ENCODE peak calls at places on chromosomes 2 and 18, in ten cellular contexts. One of them, this sample, is unnamed.

GRCh38 chr2:107621186-107621835 is 205.4 kb upstream of the RGPD4 start:
- DNase-seq in psoas muscle: no peak
- DNase-seq in tibial artery: no peak
- DNase-seq in fibroblast of mammary gland: no peak
- DNase-seq in choroid plexus epithelial cell: no peak
- DNase-seq in fibroblast of lung: no peak
- DNase-seq in GM12865: no peak
- DNase-seq in tibial nerve: no peak
- DNase-seq in PC-9: no peak
- DNase-seq in kidney epithelial cell: no peak
- DNase-seq in this sample: no peak

GRCh38 chr2:190183535-190183934 is 121.0 kb upstream of the MSTN start:
- DNase-seq in psoas muscle: no peak
- DNase-seq in tibial artery: no peak
- DNase-seq in fibroblast of mammary gland: no peak
- DNase-seq in choroid plexus epithelial cell: no peak
- DNase-seq in fibroblast of lung: no peak
- DNase-seq in GM12865: no peak
- DNase-seq in tibial nerve: no peak
- DNase-seq in PC-9: no peak
- DNase-seq in kidney epithelial cell: no peak
- DNase-seq in this sample: peak

GRCh38 chr18:77145364-77145901 is 12.8 kb upstream of the MBP start:
- DNase-seq in psoas muscle: no peak
- DNase-seq in tibial artery: no peak
- DNase-seq in fibroblast of mammary gland: no peak
- DNase-seq in choroid plexus epithelial cell: no peak
- DNase-seq in fibroblast of lung: no peak
- DNase-seq in GM12865: no peak
- DNase-seq in tibial nerve: no peak
- DNase-seq in PC-9: no peak
- DNase-seq in kidney epithelial cell: no peak
- DNase-seq in this sample: no peak

GRCh38 chr2:46845542-46846453 is 69.8 kb downstream of the MCFD2 start:
- DNase-seq in psoas muscle: no peak
- DNase-seq in tibial artery: no peak
- DNase-seq in fibroblast of mammary gland: no peak
- DNase-seq in choroid plexus epithelial cell: no peak
- DNase-seq in fibroblast of lung: no peak
- DNase-seq in GM12865: no peak
- DNase-seq in tibial nerve: no peak
- DNase-seq in PC-9: no peak
- DNase-seq in kidney epithelial cell: no peak
- DNase-seq in this sample: no peak

GRCh38 chr2:161586517-161587167 is 37.6 kb upstream of the SLC4A10 start:
- DNase-seq in psoas muscle: no peak
- DNase-seq in tibial artery: no peak
- DNase-seq in fibroblast of mammary gland: peak
- DNase-seq in choroid plexus epithelial cell: peak
- DNase-seq in fibroblast of lung: peak
- DNase-seq in GM12865: peak
- DNase-seq in tibial nerve: no peak
- DNase-seq in PC-9: no peak
- DNase-seq in kidney epithelial cell: no peak
- DNase-seq in this sample: peak

GRCh38 chr2:7639476-7639875 is 722.3 kb downstream of the RNF144A start:
- DNase-seq in psoas muscle: no peak
- DNase-seq in tibial artery: no peak
- DNase-seq in fibroblast of mammary gland: no peak
- DNase-seq in choroid plexus epithelial cell: no peak
- DNase-seq in fibroblast of lung: no peak
- DNase-seq in GM12865: no peak
- DNase-seq in tibial nerve: no peak
- DNase-seq in PC-9: no peak
- DNase-seq in kidney epithelial cell: no peak
- DNase-seq in this sample: no peak

GRCh38 chr2:61340242-61340641 is 130.6 kb downstream of the USP34 start:
- DNase-seq in psoas muscle: no peak
- DNase-seq in tibial artery: no peak
- DNase-seq in fibroblast of mammary gland: peak
- DNase-seq in choroid plexus epithelial cell: peak
- DNase-seq in fibroblast of lung: peak
- DNase-seq in GM12865: no peak
- DNase-seq in tibial nerve: no peak
- DNase-seq in PC-9: no peak
- DNase-seq in kidney epithelial cell: no peak
- DNase-seq in this sample: peak

GRCh38 chr18:4106407-4107033 is 348.6 kb downstream of the DLGAP1 start:
- DNase-seq in psoas muscle: peak
- DNase-seq in tibial artery: peak
- DNase-seq in fibroblast of mammary gland: peak
- DNase-seq in choroid plexus epithelial cell: peak
- DNase-seq in fibroblast of lung: peak
- DNase-seq in GM12865: peak
- DNase-seq in tibial nerve: peak
- DNase-seq in PC-9: no peak
- DNase-seq in kidney epithelial cell: peak
- DNase-seq in this sample: peak

GRCh38 chr2:183678908-183679307 is 554.7 kb downstream of the NUP35 start:
- DNase-seq in psoas muscle: no peak
- DNase-seq in tibial artery: no peak
- DNase-seq in fibroblast of mammary gland: no peak
- DNase-seq in choroid plexus epithelial cell: no peak
- DNase-seq in fibroblast of lung: no peak
- DNase-seq in GM12865: no peak
- DNase-seq in tibial nerve: no peak
- DNase-seq in PC-9: no peak
- DNase-seq in kidney epithelial cell: no peak
- DNase-seq in this sample: no peak

GRCh38 chr2:197242719-197243118 is 67.9 kb downstream of the ANKRD44 start:
- DNase-seq in psoas muscle: no peak
- DNase-seq in tibial artery: no peak
- DNase-seq in fibroblast of mammary gland: no peak
- DNase-seq in choroid plexus epithelial cell: no peak
- DNase-seq in fibroblast of lung: no peak
- DNase-seq in GM12865: no peak
- DNase-seq in tibial nerve: no peak
- DNase-seq in PC-9: no peak
- DNase-seq in kidney epithelial cell: no peak
- DNase-seq in this sample: no peak

GRCh38 chr18:48445540-48445939 is 36.4 kb upstream of the ZBTB7C start:
- DNase-seq in psoas muscle: peak
- DNase-seq in tibial artery: peak
- DNase-seq in fibroblast of mammary gland: peak
- DNase-seq in choroid plexus epithelial cell: peak
- DNase-seq in fibroblast of lung: peak
- DNase-seq in GM12865: peak
- DNase-seq in tibial nerve: peak
- DNase-seq in PC-9: peak
- DNase-seq in kidney epithelial cell: no peak
- DNase-seq in this sample: peak

GRCh38 chr18:13611058-13611615 is 115.2 kb downstream of the FAM210A start:
- DNase-seq in psoas muscle: peak
- DNase-seq in tibial artery: peak
- DNase-seq in fibroblast of mammary gland: peak
- DNase-seq in choroid plexus epithelial cell: peak
- DNase-seq in fibroblast of lung: peak
- DNase-seq in GM12865: peak
- DNase-seq in tibial nerve: no peak
- DNase-seq in PC-9: no peak
- DNase-seq in kidney epithelial cell: no peak
- DNase-seq in this sample: peak

DNA sequence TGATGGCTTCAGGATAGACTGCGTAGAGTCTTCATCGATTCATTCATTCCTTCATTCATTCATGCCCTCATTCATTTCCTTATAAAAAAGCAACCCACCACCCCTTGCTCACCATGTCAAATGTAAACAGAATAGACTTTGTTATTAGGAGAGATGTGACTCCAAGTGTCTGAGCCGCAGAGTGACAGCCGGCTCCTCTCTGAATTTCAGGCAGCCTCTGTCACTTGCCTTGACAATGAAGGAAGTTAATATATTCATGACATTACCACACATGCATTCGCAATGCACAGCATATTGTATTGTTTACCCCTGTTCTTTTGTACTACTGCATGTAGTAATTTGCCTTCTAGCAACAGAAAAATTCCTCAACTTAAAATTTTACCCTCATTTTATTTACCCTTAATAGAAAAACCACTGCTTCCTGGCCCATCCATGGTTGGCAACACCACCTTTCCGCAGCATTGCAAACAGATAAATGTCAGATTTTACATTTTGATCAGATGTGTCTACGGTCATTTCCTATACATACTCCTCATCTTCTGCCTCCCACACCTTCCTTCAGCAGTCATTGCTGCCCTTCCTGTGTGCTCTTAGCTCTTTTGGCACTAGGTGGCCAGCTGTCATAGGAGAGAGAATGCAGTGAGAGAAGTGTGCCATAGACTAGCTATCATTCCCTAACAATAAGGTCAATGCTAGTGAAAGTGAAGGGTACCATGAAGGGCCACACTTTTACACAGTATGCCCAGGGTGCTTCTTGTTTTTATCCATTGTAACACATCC is 1090.8 kb downstream of the BCL11A start:
- DNase-seq in psoas muscle: no peak
- DNase-seq in tibial artery: no peak
- DNase-seq in fibroblast of mammary gland: no peak
- DNase-seq in choroid plexus epithelial cell: no peak
- DNase-seq in fibroblast of lung: no peak
- DNase-seq in GM12865: no peak
- DNase-seq in tibial nerve: no peak
- DNase-seq in PC-9: no peak
- DNase-seq in kidney epithelial cell: no peak
- DNase-seq in this sample: no peak
- TF ChIP-seq CTCF in psoas muscle: no peak
- TF ChIP-seq CTCF in tibial artery: no peak
- TF ChIP-seq CTCF in fibroblast of mammary gland: no peak
- TF ChIP-seq CTCF in choroid plexus epithelial cell: no peak
- TF ChIP-seq CTCF in fibroblast of lung: no peak
- TF ChIP-seq CTCF in GM12865: no peak
- TF ChIP-seq CTCF in tibial nerve: no peak
- TF ChIP-seq CTCF in PC-9: no peak
- TF ChIP-seq CTCF in kidney epithelial cell: no peak
- TF ChIP-seq CTCF in this sample: no peak

DNA sequence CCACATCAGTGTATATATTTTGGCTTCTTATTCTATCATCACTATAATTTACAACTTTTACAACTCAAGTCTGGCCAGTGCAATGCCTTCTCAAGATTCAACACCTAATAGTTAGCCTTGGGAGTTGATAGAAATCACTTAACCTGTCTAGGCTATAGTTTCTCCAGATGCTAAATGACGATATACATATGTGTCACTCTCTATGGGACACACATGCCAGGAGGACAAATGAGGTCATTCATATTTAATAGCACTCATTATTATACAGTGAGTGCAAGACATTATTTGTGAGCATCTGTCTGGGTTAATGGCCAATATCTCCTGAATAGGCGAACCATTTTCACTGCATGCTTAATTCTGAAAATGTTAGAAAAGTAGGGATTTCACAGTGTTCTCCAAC is 89.8 kb downstream of the ALK start:
- DNase-seq in psoas muscle: no peak
- DNase-seq in tibial artery: no peak
- DNase-seq in fibroblast of mammary gland: no peak
- DNase-seq in choroid plexus epithelial cell: no peak
- DNase-seq in fibroblast of lung: no peak
- DNase-seq in GM12865: no peak
- DNase-seq in tibial nerve: no peak
- DNase-seq in PC-9: no peak
- DNase-seq in kidney epithelial cell: no peak
- DNase-seq in this sample: no peak
- H3K4me3 ChIP-seq in psoas muscle: no peak
- H3K4me3 ChIP-seq in tibial artery: no peak
- H3K4me3 ChIP-seq in fibroblast of mammary gland: no peak
- H3K4me3 ChIP-seq in choroid plexus epithelial cell: no peak
- H3K4me3 ChIP-seq in fibroblast of lung: no peak
- H3K4me3 ChIP-seq in GM12865: no peak
- H3K4me3 ChIP-seq in tibial nerve: no peak
- H3K4me3 ChIP-seq in PC-9: no peak
- H3K4me3 ChIP-seq in kidney epithelial cell: no peak
- H3K4me3 ChIP-seq in this sample: no peak

GRCh38 chr18:60075477-60075876 is 175.7 kb downstream of the PMAIP1 start:
- DNase-seq in psoas muscle: no peak
- DNase-seq in tibial artery: no peak
- DNase-seq in fibroblast of mammary gland: no peak
- DNase-seq in choroid plexus epithelial cell: no peak
- DNase-seq in fibroblast of lung: no peak
- DNase-seq in GM12865: no peak
- DNase-seq in tibial nerve: no peak
- DNase-seq in PC-9: no peak
- DNase-seq in kidney epithelial cell: no peak
- DNase-seq in this sample: no peak
- TF ChIP-seq CTCF in psoas muscle: no peak
- TF ChIP-seq CTCF in tibial artery: no peak
- TF ChIP-seq CTCF in fibroblast of mammary gland: no peak
- TF ChIP-seq CTCF in choroid plexus epithelial cell: no peak
- TF ChIP-seq CTCF in fibroblast of lung: no peak
- TF ChIP-seq CTCF in GM12865: peak
- TF ChIP-seq CTCF in tibial nerve: no peak
- TF ChIP-seq CTCF in PC-9: no peak
- TF ChIP-seq CTCF in kidney epithelial cell: no peak
- TF ChIP-seq CTCF in this sample: no peak

GRCh38 chr18:23580677-23581367 is 5.5 kb downstream of the NPC1 start:
- DNase-seq in psoas muscle: no peak
- DNase-seq in tibial artery: no peak
- DNase-seq in fibroblast of mammary gland: peak
- DNase-seq in choroid plexus epithelial cell: peak
- DNase-seq in fibroblast of lung: peak
- DNase-seq in GM12865: no peak
- DNase-seq in tibial nerve: no peak
- DNase-seq in PC-9: no peak
- DNase-seq in kidney epithelial cell: no peak
- DNase-seq in this sample: peak

GRCh38 chr18:23584019-23584970 is 2.0 kb downstream of the NPC1 start:
- DNase-seq in psoas muscle: no peak
- DNase-seq in tibial artery: no peak
- DNase-seq in fibroblast of mammary gland: no peak
- DNase-seq in choroid plexus epithelial cell: no peak
- DNase-seq in fibroblast of lung: no peak
- DNase-seq in GM12865: no peak
- DNase-seq in tibial nerve: no peak
- DNase-seq in PC-9: no peak
- DNase-seq in kidney epithelial cell: no peak
- DNase-seq in this sample: no peak

GRCh38 chr18:23585897-23586248 is 433 bp downstream of the NPC1 start:
- DNase-seq in psoas muscle: no peak
- DNase-seq in tibial artery: no peak
- DNase-seq in fibroblast of mammary gland: no peak
- DNase-seq in choroid plexus epithelial cell: no peak
- DNase-seq in fibroblast of lung: no peak
- DNase-seq in GM12865: no peak
- DNase-seq in tibial nerve: no peak
- DNase-seq in PC-9: no peak
- DNase-seq in kidney epithelial cell: no peak
- DNase-seq in this sample: no peak

GRCh38 chr18:23585007-23585871 is 1.1 kb downstream of the NPC1 start:
- DNase-seq in psoas muscle: no peak
- DNase-seq in tibial artery: no peak
- DNase-seq in fibroblast of mammary gland: peak
- DNase-seq in choroid plexus epithelial cell: peak
- DNase-seq in fibroblast of lung: no peak
- DNase-seq in GM12865: peak
- DNase-seq in tibial nerve: no peak
- DNase-seq in PC-9: peak
- DNase-seq in kidney epithelial cell: no peak
- DNase-seq in this sample: peak

GRCh38 chr18:23583071-23583865 is 3.0 kb downstream of the NPC1 start:
- DNase-seq in psoas muscle: no peak
- DNase-seq in tibial artery: no peak
- DNase-seq in fibroblast of mammary gland: no peak
- DNase-seq in choroid plexus epithelial cell: no peak
- DNase-seq in fibroblast of lung: no peak
- DNase-seq in GM12865: no peak
- DNase-seq in tibial nerve: no peak
- DNase-seq in PC-9: no peak
- DNase-seq in kidney epithelial cell: no peak
- DNase-seq in this sample: no peak
- H3K4me3 ChIP-seq in psoas muscle: no peak
- H3K4me3 ChIP-seq in tibial artery: no peak
- H3K4me3 ChIP-seq in fibroblast of mammary gland: no peak
- H3K4me3 ChIP-seq in choroid plexus epithelial cell: no peak
- H3K4me3 ChIP-seq in fibroblast of lung: no peak
- H3K4me3 ChIP-seq in GM12865: no peak
- H3K4me3 ChIP-seq in tibial nerve: no peak
- H3K4me3 ChIP-seq in PC-9: no peak
- H3K4me3 ChIP-seq in kidney epithelial cell: no peak
- H3K4me3 ChIP-seq in this sample: no peak